ENCODE peak calls at places on chromosomes 16 and 17, in seven cellular contexts. X is GM23248; D is heart right ventricle; M is mucosa of descending colon; W is activated CD4-positive, alpha-beta T cell treated with anti-CD3 and anti-CD28 coated beads, Interleukin-2, amount 50 U/mL, for 1 hour; R is neural progenitor cell; P is stromal cell of bone marrow. B is an unnamed sample.

GRCh38 chr17:41065829-41066624 is at the start of gene KRTAP2-4:
- DNase-seq in R (no peak), D (no peak), X (peak; percentile 90), M (no peak), P (peak; percentile 46), W (no peak), B (no peak)

GRCh38 chr17:51445934-51446333 is 185.6 kb downstream of the UTP18 start:
- DNase-seq in D (no peak), P (no peak), R (no peak), M (no peak), X (no peak), W (no peak), B (no peak)

GRCh38 chr16:89035013-89035697 is 58.1 kb upstream of the CBFA2T3 start:
- DNase-seq in X (no peak), P (no peak), W (no peak), D (no peak), R (peak; percentile 41), M (no peak), B (no peak)

GRCh38 chr16:30991052-30991451 is 6.0 kb downstream of the HSD3B7 start:
- DNase-seq in P (no peak), X (no peak), W (no peak), M (no peak), D (no peak), R (no peak), B (no peak)

GRCh38 chr17:20086416-20087074 is 77.4 kb downstream of the SPECC1 start:
- DNase-seq in R (no peak), P (no peak), W (no peak), M (no peak), D (no peak), X (no peak), B (no peak)

GRCh38 chr17:27741971-27742370 is 58.4 kb downstream of the NOS2 start:
- DNase-seq in D (no peak), X (no peak), P (no peak), R (no peak), W (no peak), M (no peak), B (no peak)

GRCh38 chr17:63696381-63696961 is 3.5 kb downstream of the LIMD2 start:
- DNase-seq in W (peak; percentile 40), X (peak; percentile 60), P (no peak), M (no peak), R (peak; percentile 75), D (no peak), B (no peak)

GRCh38 chr17:73820686-73821448 is 176.6 kb upstream of the SDK2 start:
- DNase-seq in P (no peak), W (no peak), M (peak; percentile 40), R (peak; percentile 86), X (peak; percentile 48), D (no peak), B (no peak)

GRCh38 chr16:48433116-48433848 is 48.1 kb upstream of the SIAH1 start:
- DNase-seq in R (no peak), X (no peak), D (no peak), P (no peak), M (no peak), W (no peak), B (no peak)

GRCh38 chr17:7572338-7572587 is 7.2 kb upstream of the CD68 start:
- DNase-seq in R (no peak), M (no peak), W (no peak), P (no peak), X (no peak), D (peak; percentile 99), B (no peak)

GRCh38 chr16:67013823-67014640 is 14.9 kb upstream of the CBFB start:
- DNase-seq in D (peak; percentile 84), M (peak; percentile 55), R (peak; percentile 86), X (peak; percentile 84), W (peak; percentile 62), P (peak; percentile 36), B (peak; percentile 90)

GRCh38 chr16:55559933-55560516 is 6.5 kb upstream of the CAPNS2 start:
- DNase-seq in R (no peak), P (no peak), X (no peak), D (no peak), M (no peak), W (no peak), B (no peak)

GRCh38 chr17:71679832-71680231 is 441.0 kb upstream of the SOX9 start:
- DNase-seq in R (no peak), M (no peak), X (no peak), D (no peak), P (no peak), W (no peak), B (no peak)

GRCh38 chr16:23435500-23435899 is 17.5 kb downstream of the COG7 start:
- DNase-seq in D (peak; percentile 28), R (peak; percentile 79), M (peak; percentile 81), X (peak; percentile 69), W (peak; percentile 63), P (no peak), B (peak; percentile 29)

GRCh38 chr16:23071202-23072083 is 77.8 kb downstream of the USP31 start:
- DNase-seq in P (peak; percentile 18), W (no peak), M (no peak), R (no peak), X (peak; percentile 85), D (peak; percentile 50), B (no peak)

GRCh38 chr17:80307994-80308671 is 47.5 kb downstream of the RNF213 start:
- DNase-seq in D (no peak), W (no peak), M (no peak), X (no peak), R (no peak), P (no peak), B (no peak)

GRCh38 chr17:29178750-29179231 is 1.4 kb downstream of the MYO18A start:
- DNase-seq in P (no peak), M (peak; percentile 56), W (no peak), R (no peak), X (no peak), D (no peak), B (no peak)

GRCh38 chr16:88062341-88062861 is 111.2 kb downstream of the BANP start:
- DNase-seq in X (peak; percentile 93), R (peak; percentile 54), M (no peak), D (no peak), W (no peak), P (peak; percentile 49), B (peak; percentile 56)

GRCh38 chr17:67376509-67376891 is 581 bp upstream of the PITPNC1 start:
- DNase-seq in P (no peak), W (no peak), X (peak; percentile 77), D (no peak), M (peak; percentile 23), R (no peak), B (no peak)

GRCh38 chr17:82272495-82273326 is 789 bp downstream of the CSNK1D start:
- DNase-seq in D (peak; percentile 59), M (peak; percentile 59), X (peak; percentile 50), P (no peak), W (peak; percentile 38), R (peak; percentile 63), B (peak; percentile 46)

GRCh38 chr17:15516150-15516549 is 47.1 kb downstream of the TVP23C start:
- DNase-seq in W (no peak), P (no peak), D (no peak), R (no peak), X (peak; percentile 56), M (no peak), B (no peak)

GRCh38 chr16:11258553-11259287 is 2.7 kb upstream of the SOCS1 start:
- DNase-seq in D (peak; percentile 67), X (peak; percentile 48), W (peak; percentile 3), R (no peak), M (peak; percentile 72), P (no peak), B (peak; percentile 42)

GRCh38 chr17:17575360-17576251 is 15.9 kb downstream of the PEMT start:
- DNase-seq in M (no peak), X (peak; percentile 12), P (no peak), W (no peak), R (no peak), D (no peak), B (peak; percentile 32)

GRCh38 chr16:1199342-1200013 is 25.6 kb downstream of the TPSG1 start:
- DNase-seq in P (no peak), W (no peak), R (no peak), X (no peak), D (no peak), M (no peak), B (no peak)

GRCh38 chr16:50154369-50154947 is 1.4 kb downstream of the TENT4B start:
- DNase-seq in R (no peak), P (no peak), M (no peak), D (peak; percentile 29), X (peak; percentile 42), W (no peak), B (no peak)

B was measured in uterus.